ENCODE peak calls at places on chromosomes 16 and 17, in seven cellular contexts. E is AG04450, T is GM12865, G is lower leg skin, L is dorsolateral prefrontal cortex, H is transverse colon, D is fibroblast of the aortic adventitia. S is an unnamed sample.

GRCh38 chr17:64024781-64025731 is 4.6 kb upstream of the ICAM2 start:
- DNase-seq in E (no peak), T (no peak), G (no peak), L (no peak), H (no peak), D (no peak), S (no peak)

GRCh38 chr16:47359478-47359877 is 101.4 kb downstream of the ITFG1 start:
- DNase-seq in E (no peak), T (no peak), G (no peak), L (no peak), H (no peak), D (peak), S (no peak)

GRCh38 chr16:74601131-74601871 is 5.6 kb downstream of the GLG1 start:
- DNase-seq in E (no peak), T (peak), G (no peak), L (no peak), H (peak), D (no peak), S (no peak)

GRCh38 chr17:10048951-10049350 is 143.9 kb upstream of the RCVRN start:
- DNase-seq in E (no peak), T (no peak), G (no peak), L (peak), H (no peak), D (no peak), S (no peak)

GRCh38 chr17:35879748-35880654 is at the start of gene CCL5:
- DNase-seq in E (no peak), T (peak), G (no peak), L (no peak), H (peak), D (no peak), S (no peak)

GRCh38 chr17:58184308-58184985 is 8.1 kb upstream of the EPX start:
- DNase-seq in E (peak), T (no peak), G (no peak), L (no peak), H (no peak), D (peak), S (no peak)

GRCh38 chr16:84841787-84842300 is 22.1 kb downstream of the CRISPLD2 start:
- DNase-seq in E (no peak), T (no peak), G (no peak), L (no peak), H (peak), D (no peak), S (no peak)

GRCh38 chr17:64773836-64774761 is 112.0 kb upstream of the SMURF2 start:
- DNase-seq in E (peak), T (peak), G (no peak), L (no peak), H (peak), D (peak), S (peak)

GRCh38 chr16:47136101-47136820 is 7.5 kb downstream of the NETO2 start:
- DNase-seq in E (no peak), T (peak), G (no peak), L (no peak), H (no peak), D (peak), S (no peak)

GRCh38 chr16:20191566-20191965 is 117.9 kb upstream of the GPR139 start:
- DNase-seq in E (no peak), T (no peak), G (no peak), L (no peak), H (no peak), D (no peak), S (no peak)

GRCh38 chr16:12544477-12545291 is 259.0 kb downstream of the CPPED1 start:
- DNase-seq in E (no peak), T (peak), G (no peak), L (no peak), H (no peak), D (no peak), S (no peak)

GRCh38 chr16:56336071-56336688 is 89.2 kb downstream of the AMFR start:
- DNase-seq in E (no peak), T (no peak), G (no peak), L (no peak), H (no peak), D (no peak), S (no peak)

GRCh38 chr17:73584987-73585386 is 59.3 kb downstream of the SDK2 start:
- DNase-seq in E (no peak), T (no peak), G (no peak), L (no peak), H (no peak), D (no peak), S (no peak)

GRCh38 chr17:15250459-15250858 is 14.7 kb downstream of the PMP22 start:
- DNase-seq in E (no peak), T (no peak), G (peak), L (no peak), H (no peak), D (no peak), S (peak)

GRCh38 chr17:15249487-15249886 is 15.6 kb downstream of the PMP22 start:
- DNase-seq in E (no peak), T (no peak), G (no peak), L (no peak), H (no peak), D (no peak), S (peak)

DNA sequence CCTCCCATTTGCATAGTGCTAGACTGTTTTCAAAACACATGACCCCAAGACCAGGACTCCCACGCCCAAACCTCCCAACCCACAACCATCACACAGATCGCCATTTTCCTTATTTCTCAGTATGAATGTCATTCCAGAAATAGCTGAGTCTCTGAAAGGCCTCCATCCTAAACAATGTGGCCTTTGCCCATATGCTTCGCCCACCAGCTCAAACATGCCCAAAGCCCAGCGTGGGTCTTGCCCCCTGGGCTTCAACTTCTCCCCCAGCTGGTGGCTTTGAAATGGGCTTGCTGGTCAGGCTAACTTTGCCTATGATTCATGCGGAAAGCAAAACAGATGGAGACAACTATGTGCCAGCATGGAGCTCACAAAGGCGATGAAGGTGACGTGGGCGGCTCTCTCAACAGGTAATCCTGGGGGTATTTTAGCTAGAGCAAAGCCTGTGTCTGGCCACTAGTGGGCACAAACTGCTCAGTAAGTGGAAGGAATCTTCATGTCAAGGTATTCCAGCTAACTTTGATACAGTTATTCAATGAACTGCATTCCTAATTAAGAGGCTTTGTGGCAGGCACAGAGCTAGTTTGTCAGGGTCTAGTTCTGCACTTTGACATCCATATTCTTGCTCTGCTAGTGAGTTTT is 17.1 kb downstream of the PMP22 start:
- DNase-seq in E (no peak), T (no peak), G (no peak), L (no peak), H (no peak), D (no peak), S (peak)
- TF ChIP-seq CTCF in E (peak), T (no peak), G (no peak), L (peak), H (peak), D (peak), S (peak)

GRCh38 chr16:64470916-64471315 is 650.9 kb downstream of the CDH11 start:
- DNase-seq in E (no peak), T (no peak), G (no peak), L (no peak), H (no peak), D (no peak), S (no peak)

GRCh38 chr16:64468515-64469090 is 653.3 kb downstream of the CDH11 start:
- DNase-seq in E (no peak), T (no peak), G (no peak), L (no peak), H (no peak), D (no peak), S (no peak)

GRCh38 chr16:64475627-64476351 is 646.1 kb downstream of the CDH11 start:
- DNase-seq in E (no peak), T (no peak), G (no peak), L (no peak), H (no peak), D (peak), S (no peak)

GRCh38 chr16:64469351-64469750 is 652.5 kb downstream of the CDH11 start:
- DNase-seq in E (no peak), T (no peak), G (no peak), L (no peak), H (no peak), D (no peak), S (no peak)

DNA sequence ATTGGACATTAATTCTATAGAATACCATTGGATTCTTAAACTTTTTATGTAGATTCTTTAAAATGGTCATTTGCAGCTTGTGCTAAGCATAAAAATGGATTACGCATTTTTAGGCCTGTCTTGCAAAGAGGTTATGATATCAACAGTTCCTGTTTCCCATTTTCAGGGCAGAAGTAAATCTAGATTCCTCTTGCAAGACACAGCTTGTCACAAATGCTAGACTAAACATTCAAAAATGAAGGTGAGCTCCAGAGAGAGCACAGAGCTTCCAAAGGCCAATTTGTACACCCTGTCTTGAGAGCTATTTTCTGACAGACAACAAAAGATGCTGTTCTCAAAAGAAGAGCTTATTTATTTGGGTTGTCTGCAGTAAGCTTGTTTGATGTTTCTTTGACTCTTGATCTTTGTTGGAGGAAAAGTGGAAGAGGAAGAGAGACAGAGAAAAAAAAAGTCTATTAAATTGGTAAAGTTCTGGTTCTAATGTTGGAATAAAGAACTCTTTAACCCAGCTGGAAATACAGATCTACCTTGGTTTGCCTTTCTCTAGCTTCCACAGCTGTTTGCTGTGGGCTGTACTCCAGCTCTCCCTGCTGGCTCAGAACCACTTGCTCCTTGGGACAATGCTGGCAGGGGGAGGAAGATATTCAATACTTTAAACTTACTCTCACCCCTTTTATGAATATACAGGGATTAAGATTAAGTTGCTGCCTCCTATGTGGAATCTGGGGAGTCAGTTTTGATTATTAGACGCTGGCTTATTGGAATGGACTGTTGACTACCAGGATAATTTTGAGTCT is 651.8 kb downstream of the CDH11 start:
- DNase-seq in E (no peak), T (no peak), G (no peak), L (no peak), H (no peak), D (peak), S (no peak)
- TF ChIP-seq CTCF in E (peak), T (no peak), G (no peak), L (no peak), H (no peak), D (peak), S (peak)

DNA sequence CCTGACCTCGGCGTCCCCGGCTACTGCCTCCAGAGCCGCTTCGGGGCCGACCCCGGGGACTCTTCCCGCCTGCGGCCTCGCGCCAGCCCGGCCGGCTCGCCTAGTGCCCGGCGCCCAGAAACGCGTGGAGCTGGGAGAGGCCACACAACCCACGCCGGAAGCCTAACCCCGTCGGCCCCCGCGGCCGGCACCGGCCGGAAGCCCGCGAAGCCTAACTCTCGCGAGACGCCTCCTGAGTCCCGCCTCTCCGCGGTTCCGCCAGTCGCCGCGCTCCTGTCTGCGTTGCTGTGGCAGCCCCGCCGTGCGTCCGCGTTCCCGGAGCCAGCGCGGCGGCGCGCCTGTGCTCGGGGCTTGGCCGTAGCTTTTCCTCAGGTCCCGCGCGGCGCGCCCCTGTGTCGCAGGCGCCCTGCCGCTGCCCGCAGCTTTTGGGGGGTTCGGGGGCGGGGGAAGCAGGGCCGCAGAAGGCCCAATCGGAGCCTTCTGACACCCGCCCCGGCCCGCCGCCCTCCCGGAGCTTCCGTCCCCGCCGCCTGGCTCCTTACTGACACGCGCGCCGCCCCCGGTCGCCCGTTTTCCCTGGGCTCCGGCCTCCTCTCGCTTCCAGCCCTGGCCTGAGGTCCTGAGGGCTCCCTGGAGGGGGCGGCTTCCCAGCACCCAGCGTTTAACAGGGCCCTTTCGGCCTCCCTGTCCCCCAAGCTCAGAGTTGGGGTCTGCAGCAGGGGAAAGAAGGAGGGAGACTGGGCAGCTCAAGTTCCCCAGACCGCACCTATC is 21.7 kb downstream of the NPTX1 start:
- DNase-seq in E (peak), T (peak), G (peak), L (peak), H (peak), D (peak), S (peak)
- TF ChIP-seq CTCF in E (no peak), T (no peak), G (no peak), L (no peak), H (no peak), D (no peak), S (no peak)

DNA sequence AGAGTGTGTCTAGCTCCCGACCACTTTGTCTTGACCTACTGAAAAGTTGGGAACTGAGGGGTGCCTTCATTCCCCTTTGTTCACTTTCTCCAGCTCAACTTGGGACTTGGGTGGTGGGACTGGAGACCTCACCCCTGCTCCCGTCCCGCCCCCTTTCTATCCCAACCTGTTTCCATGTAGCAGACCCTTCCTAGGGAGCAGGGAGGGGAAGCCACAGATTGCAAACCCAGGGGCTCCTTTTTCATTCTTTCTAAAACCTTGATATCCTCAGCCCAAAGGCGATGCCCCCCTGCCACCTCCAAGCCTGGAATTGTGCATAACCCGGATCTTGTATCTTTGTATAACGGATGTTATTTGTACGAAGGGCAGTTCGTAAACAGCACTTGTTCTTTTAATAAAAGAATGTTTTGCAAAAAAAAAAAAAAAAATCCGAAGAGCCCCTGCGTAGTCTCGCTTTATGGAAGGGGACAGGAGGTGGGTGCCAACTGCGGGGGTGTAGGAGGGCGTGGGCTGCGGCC is 714 bp upstream of the CISD3 start:
- DNase-seq in E (no peak), T (no peak), G (no peak), L (no peak), H (no peak), D (no peak), S (no peak)
- TF ChIP-seq CTCF in E (no peak), T (no peak), G (no peak), L (no peak), H (no peak), D (no peak), S (no peak)

DNA sequence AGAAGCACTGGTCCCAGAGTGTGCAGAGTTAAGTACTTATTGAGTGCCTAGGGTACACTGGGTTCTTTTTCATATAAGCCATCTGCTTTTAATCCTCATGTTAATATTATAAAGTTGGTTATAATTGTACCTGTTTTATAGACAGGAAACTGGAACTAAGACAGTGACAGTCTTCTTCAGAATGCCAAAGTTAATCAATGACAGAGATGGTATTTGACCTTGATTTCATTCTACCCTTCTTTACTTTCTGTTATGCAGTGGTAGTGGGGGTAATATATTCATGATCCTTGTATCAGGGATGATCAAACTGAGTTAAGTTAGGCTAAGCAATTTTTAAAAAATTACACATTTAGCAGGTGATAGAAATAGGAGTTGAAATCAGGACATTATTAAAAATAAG is 108.6 kb upstream of the GOT2 start:
- DNase-seq in E (no peak), T (no peak), G (no peak), L (no peak), H (no peak), D (no peak), S (no peak)
- TF ChIP-seq CTCF in E (no peak), T (no peak), G (no peak), L (no peak), H (no peak), D (no peak), S (no peak)

DNA sequence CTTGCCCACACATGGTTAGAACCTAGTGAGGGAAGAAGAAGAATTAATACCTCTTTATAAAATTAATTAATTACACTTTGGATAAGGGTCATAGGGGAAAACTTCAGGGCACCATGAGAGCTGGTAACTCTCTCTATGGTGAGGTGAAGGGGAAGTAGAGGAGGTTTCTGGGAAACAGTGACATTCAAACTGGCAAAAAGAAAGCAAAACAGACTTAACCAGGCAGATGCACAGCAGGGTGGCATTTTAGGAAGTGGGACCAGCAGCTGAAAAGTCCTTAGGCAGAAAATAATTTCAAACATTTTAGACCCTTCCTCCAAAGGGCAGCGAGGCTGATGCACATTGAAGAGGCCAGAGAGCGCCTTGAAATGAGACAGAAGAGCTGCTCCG is 157.8 kb downstream of the CDH13 start:
- DNase-seq in E (no peak), T (no peak), G (no peak), L (no peak), H (no peak), D (no peak), S (no peak)
- TF ChIP-seq CTCF in E (no peak), T (no peak), G (no peak), L (no peak), H (no peak), D (no peak), S (no peak)

GRCh38 chr17:1373710-1374237 is 26.2 kb downstream of the YWHAE start:
- DNase-seq in E (no peak), T (no peak), G (no peak), L (no peak), H (no peak), D (no peak), S (no peak)

GRCh38 chr17:1372618-1373017 is 27.4 kb downstream of the YWHAE start:
- DNase-seq in E (no peak), T (no peak), G (no peak), L (no peak), H (no peak), D (no peak), S (no peak)

GRCh38 chr17:1376061-1376460 is 24.0 kb downstream of the YWHAE start:
- DNase-seq in E (no peak), T (peak), G (no peak), L (no peak), H (no peak), D (no peak), S (no peak)

GRCh38 chr17:1375615-1376014 is 24.4 kb downstream of the YWHAE start:
- DNase-seq in E (no peak), T (peak), G (no peak), L (no peak), H (no peak), D (no peak), S (no peak)

GRCh38 chr17:1374426-1375177 is 25.4 kb downstream of the YWHAE start:
- DNase-seq in E (no peak), T (peak), G (no peak), L (no peak), H (no peak), D (no peak), S (no peak)
- TF ChIP-seq CTCF in E (no peak), T (no peak), G (no peak), L (no peak), H (no peak), D (no peak), S (no peak)

DNA sequence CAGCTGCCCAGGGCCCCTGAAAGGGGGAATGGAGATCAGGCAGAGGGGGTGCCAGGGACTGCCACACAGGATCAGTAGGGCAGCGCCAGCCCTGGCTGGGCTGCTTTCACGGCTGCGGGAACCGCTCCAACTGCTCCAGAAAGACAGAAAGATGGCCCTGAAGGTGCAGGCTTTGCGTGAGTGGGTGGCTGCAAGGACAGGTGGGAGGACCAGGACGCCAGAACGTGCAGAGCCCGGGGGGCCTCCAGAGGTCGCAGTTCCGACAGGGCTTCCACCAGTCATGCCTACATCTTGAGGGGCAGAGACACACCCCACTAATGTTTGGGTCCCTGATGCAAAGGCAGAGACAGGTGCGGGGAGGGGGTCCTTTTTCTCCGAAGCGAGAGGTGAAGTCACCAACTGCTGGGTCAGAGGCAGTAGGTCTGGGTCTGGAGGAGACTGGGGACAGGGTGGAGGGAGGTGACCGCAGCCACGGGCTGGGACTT is 790 bp upstream of the ATP6V0C start:
- DNase-seq in E (no peak), T (no peak), G (no peak), L (no peak), H (no peak), D (no peak), S (no peak)
- TF ChIP-seq CTCF in E (peak), T (peak), G (no peak), L (no peak), H (no peak), D (no peak), S (no peak)

GRCh38 chr17:32123782-32124181 is 18.5 kb upstream of the RHOT1 start:
- DNase-seq in E (no peak), T (no peak), G (no peak), L (no peak), H (no peak), D (no peak), S (no peak)
- TF ChIP-seq CTCF in E (no peak), T (no peak), G (no peak), L (no peak), H (no peak), D (no peak), S (no peak)

S was measured in osteocyte.